ENCODE peak calls at places on chromosomes 7 and 10, in five cellular contexts. W is heart right ventricle, T is tibial artery, E is upper lobe of right lung, R is kidney epithelial cell. B is an unnamed sample. For H3K36me3, the result is how much of the 10 kb centered on the place peaks cover.

GRCh38 chr10:36236341-36236740 is 594.2 kb upstream of the FZD8 start:
- DNase-seq in W (no peak), T (no peak), E (no peak), R (no peak), B (no peak)

GRCh38 chr7:55961994-55962393 is 2.4 kb upstream of the NIPSNAP2 start:
- DNase-seq in W (no peak), T (no peak), E (no peak), R (no peak), B (no peak)

GRCh38 chr7:101077303-101078086 is 7.8 kb upstream of the TRIM56 start:
- DNase-seq in W (peak), T (peak), E (peak), R (peak), B (no peak)

GRCh38 chr7:18638594-18639452 is 143.3 kb downstream of the HDAC9 start:
- DNase-seq in W (no peak), T (peak), E (no peak), R (peak), B (peak)

GRCh38 chr10:78203915-78204818 is 170.5 kb downstream of the RPS24 start:
- DNase-seq in W (peak), T (no peak), E (no peak), R (no peak), B (no peak)

GRCh38 chr7:94397721-94398120 is 3.0 kb downstream of the COL1A2 start:
- DNase-seq in W (no peak), T (no peak), E (no peak), R (no peak), B (no peak)

GRCh38 chr10:44463511-44464121 is 78.7 kb upstream of the CXCL12 start:
- DNase-seq in W (no peak), T (no peak), E (no peak), R (no peak), B (no peak)

GRCh38 chr10:44979281-44980181 is 922 bp upstream of the DEPP1 start:
- DNase-seq in W (no peak), T (peak), E (no peak), R (no peak), B (no peak)

GRCh38 chr10:131396108-131397010 is 84.8 kb upstream of the TCERG1L start:
- DNase-seq in W (no peak), T (no peak), E (no peak), R (no peak), B (no peak)

GRCh38 chr10:30384791-30385201 is 35.7 kb upstream of the MTPAP start:
- DNase-seq in W (no peak), T (no peak), E (peak), R (no peak), B (no peak)
- TF ChIP-seq CTCF in W (no peak), T (peak), E (peak), R (peak), B (peak)

GRCh38 chr10:11528286-11528685 is 83.2 kb downstream of the USP6NL start:
- DNase-seq in W (no peak), T (no peak), E (no peak), R (no peak), B (no peak)
- H3K4me3 ChIP-seq in W (no peak), T (no peak), E (peak), R (no peak), B (no peak)

DNA sequence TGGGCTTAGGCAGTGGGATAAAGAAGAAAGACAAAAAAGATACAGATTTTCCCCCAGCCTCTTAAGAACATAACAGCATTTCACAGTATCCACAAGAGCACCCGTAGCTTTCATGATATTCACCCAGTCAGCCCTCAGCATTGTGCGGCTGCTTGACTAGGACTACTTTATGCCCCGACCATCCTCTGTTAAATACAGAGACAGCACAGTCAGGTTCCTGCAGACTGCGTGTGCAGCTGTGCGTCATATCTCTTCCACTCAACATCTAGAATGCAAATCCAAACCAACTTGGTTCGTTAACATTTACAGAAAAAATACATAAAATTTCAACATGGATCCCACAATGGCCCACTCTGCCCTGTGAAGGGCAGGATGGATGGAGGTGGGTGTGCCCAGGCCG is 33.8 kb downstream of the PIK3AP1 start:
- DNase-seq in W (no peak), T (no peak), E (no peak), R (no peak), B (no peak)
- H3K36me3 ChIP-seq in W (under half), T (under half), E (under half), R (under half), B (under half)

GRCh38 chr7:30159698-30160143 is 24.9 kb downstream of the MTURN start:
- DNase-seq in W (no peak), T (no peak), E (peak), R (no peak), B (no peak)
- TF ChIP-seq CTCF in W (no peak), T (no peak), E (no peak), R (peak), B (peak)

GRCh38 chr7:44575054-44575453 is 1.3 kb upstream of the DDX56 start:
- DNase-seq in W (no peak), T (no peak), E (no peak), R (no peak), B (no peak)
- H3K4me3 ChIP-seq in W (no peak), T (no peak), E (no peak), R (no peak), B (no peak)

DNA sequence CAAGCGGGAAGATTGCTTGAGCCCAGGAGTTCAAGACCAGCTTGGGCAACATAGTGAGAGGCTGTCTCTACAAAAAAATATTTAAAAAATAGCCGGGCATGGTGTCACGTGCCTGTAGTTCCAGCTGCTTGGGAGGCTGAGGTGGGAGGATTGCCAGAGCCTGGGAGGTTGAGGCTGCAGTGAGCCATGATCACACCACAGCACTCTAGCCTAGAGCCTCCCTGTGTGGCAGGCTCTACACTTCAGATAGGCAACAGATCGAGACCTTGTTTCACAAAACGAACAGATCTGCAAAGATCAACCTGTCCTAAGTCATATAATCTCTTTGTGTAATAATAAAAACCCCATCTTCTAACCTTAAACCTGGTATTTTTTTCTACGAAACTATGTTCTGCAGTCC is 76.8 kb downstream of the PTEN start:
- DNase-seq in W (no peak), T (no peak), E (no peak), R (no peak), B (no peak)
- H3K36me3 ChIP-seq in W (half or more), T (under half), E (under half), R (under half), B (under half)

DNA sequence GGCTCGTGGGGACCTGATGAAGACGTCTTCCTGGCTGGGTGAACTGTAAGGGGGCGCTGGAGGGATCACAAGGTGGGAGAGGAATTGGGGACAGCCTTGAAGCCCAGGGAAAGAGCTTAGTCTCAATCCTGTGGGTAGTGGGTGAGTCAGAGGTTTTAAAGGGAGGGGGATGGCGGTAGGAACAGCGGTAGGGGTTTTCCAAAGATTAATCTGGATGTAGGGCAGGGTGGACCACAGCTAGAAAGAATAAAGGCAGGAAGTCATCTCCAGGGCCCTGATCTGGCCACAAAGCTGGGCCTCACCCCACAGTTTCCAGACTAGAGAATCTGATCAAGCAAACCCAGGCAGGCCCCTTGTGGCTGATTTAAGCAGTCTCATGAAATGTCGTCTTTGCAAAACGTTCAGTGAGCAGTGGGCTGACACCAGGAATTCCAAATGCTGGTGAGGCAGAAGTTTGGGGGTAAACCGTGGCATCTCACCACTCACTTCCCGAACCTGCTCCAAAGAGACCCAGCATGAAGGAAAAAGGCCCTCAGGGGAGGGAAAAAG is 65.3 kb downstream of the CALML3 start:
- DNase-seq in W (no peak), T (no peak), E (peak), R (no peak), B (no peak)
- TF ChIP-seq CTCF in W (no peak), T (no peak), E (no peak), R (peak), B (peak)

DNA sequence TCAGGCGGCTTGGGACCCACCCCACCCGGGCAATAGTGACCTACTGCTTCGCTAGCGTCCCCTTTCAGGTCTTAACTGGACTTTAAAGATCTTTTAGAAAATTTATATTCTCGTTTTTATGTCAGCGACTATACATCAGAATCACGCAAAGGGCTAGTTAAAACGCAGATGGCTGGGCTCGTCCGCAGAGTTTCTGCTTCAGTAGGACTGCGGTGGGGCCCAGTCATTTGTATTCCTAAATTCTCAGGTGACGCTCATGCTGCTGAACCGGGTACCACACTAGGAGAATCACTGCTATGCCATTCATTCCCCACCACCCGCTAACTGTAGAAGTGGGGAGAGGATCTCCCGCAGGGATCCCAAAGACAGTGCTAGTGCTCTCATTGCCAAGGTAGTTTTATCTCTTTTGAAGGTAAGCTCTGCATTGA is 12.0 kb upstream of the SP8 start:
- DNase-seq in W (no peak), T (no peak), E (no peak), R (no peak), B (no peak)
- H3K4me3 ChIP-seq in W (no peak), T (peak), E (peak), R (no peak), B (no peak)